ENCODE peak calls at places on chromosome 11, in seven cellular contexts. D is breast epithelium, R is sigmoid colon, T is fibroblast of lung, I is mammary epithelial cell, L is cardiac fibroblast, X is cardiac muscle cell. E is an unnamed sample.
A peak's percentile ranks its signal among the peaks of the same experiment; 100 is the strongest.

GRCh38 chr11:65206441-65206841 is 24.7 kb downstream of the CAPN1 start:
- DNase-seq in D (no peak), R (peak; percentile 54), T (no peak), I (no peak), L (no peak), X (no peak), E (no peak)

GRCh38 chr11:13503393-13503792 is 7.6 kb upstream of the PTH start:
- DNase-seq in D (no peak), R (no peak), T (no peak), I (no peak), L (no peak), X (no peak), E (no peak)

GRCh38 chr11:117535870-117536411 is 208.3 kb downstream of the CEP164 start:
- DNase-seq in D (no peak), R (no peak), T (no peak), I (no peak), L (no peak), X (no peak), E (no peak)

GRCh38 chr11:122207921-122208764 is 92.1 kb upstream of the BLID start:
- DNase-seq in D (no peak), R (no peak), T (peak; percentile 88), I (no peak), L (peak; percentile 67), X (peak; percentile 32), E (no peak)

GRCh38 chr11:12693485-12694181 is 19.4 kb downstream of the TEAD1 start:
- DNase-seq in D (no peak), R (peak; percentile 84), T (peak; percentile 100), I (peak; percentile 99), L (peak; percentile 96), X (peak; percentile 96), E (peak; percentile 99)

GRCh38 chr11:130671801-130672700 is 223.6 kb downstream of the ADAMTS15 start:
- DNase-seq in D (peak; percentile 60), R (peak; percentile 92), T (peak; percentile 95), I (peak; percentile 61), L (peak; percentile 96), X (peak; percentile 91), E (peak; percentile 91)

GRCh38 chr11:77170107-77170506 is 42.1 kb downstream of the MYO7A start:
- DNase-seq in D (no peak), R (no peak), T (no peak), I (no peak), L (no peak), X (no peak), E (no peak)

GRCh38 chr11:128238521-128239222 is 348.7 kb downstream of the ETS1 start:
- DNase-seq in D (no peak), R (no peak), T (no peak), I (no peak), L (no peak), X (no peak), E (no peak)

GRCh38 chr11:77035580-77035979 is 1.4 kb downstream of the B3GNT6 start:
- DNase-seq in D (no peak), R (no peak), T (no peak), I (peak; percentile 55), L (no peak), X (no peak), E (no peak)

GRCh38 chr11:3824714-3825472 is 15.9 kb downstream of the RHOG start:
- DNase-seq in D (no peak), R (peak; percentile 73), T (peak; percentile 14), I (no peak), L (peak; percentile 45), X (peak; percentile 70), E (no peak)

GRCh38 chr11:64787526-64788320 is 9.4 kb upstream of the SF1 start:
- DNase-seq in D (peak; percentile 58), R (peak; percentile 83), T (peak; percentile 25), I (peak; percentile 25), L (peak; percentile 68), X (peak; percentile 65), E (no peak)

GRCh38 chr11:16598032-16598431 is 140.4 kb upstream of the C11orf58 start:
- DNase-seq in D (no peak), R (no peak), T (no peak), I (no peak), L (no peak), X (no peak), E (no peak)

GRCh38 chr11:114762437-114762836 is 84.1 kb downstream of the NXPE2 start:
- DNase-seq in D (peak; percentile 62), R (peak; percentile 80), T (peak; percentile 47), I (peak; percentile 20), L (peak; percentile 77), X (peak; percentile 75), E (peak; percentile 28)

GRCh38 chr11:110323786-110324185 is 27.4 kb upstream of the RDX start:
- DNase-seq in D (no peak), R (no peak), T (no peak), I (no peak), L (no peak), X (no peak), E (no peak)

GRCh38 chr11:18265949-18266348 is at the start of gene SAA1:
- DNase-seq in D (peak; percentile 57), R (no peak), T (no peak), I (peak; percentile 87), L (peak; percentile 5), X (peak; percentile 39), E (no peak)

GRCh38 chr11:94196363-94196762 is 67.7 kb downstream of the PANX1 start:
- DNase-seq in D (no peak), R (no peak), T (peak; percentile 25), I (peak; percentile 12), L (no peak), X (no peak), E (no peak)

GRCh38 chr11:34633990-34634725 is 13.3 kb downstream of the EHF start:
- DNase-seq in D (no peak), R (no peak), T (peak; percentile 45), I (peak; percentile 69), L (peak; percentile 53), X (peak; percentile 58), E (no peak)

GRCh38 chr11:17314232-17314547 is 37.4 kb upstream of the NCR3LG1 start:
- DNase-seq in D (no peak), R (no peak), T (peak; percentile 86), I (peak; percentile 91), L (peak; percentile 84), X (peak; percentile 78), E (peak; percentile 26)

DNA sequence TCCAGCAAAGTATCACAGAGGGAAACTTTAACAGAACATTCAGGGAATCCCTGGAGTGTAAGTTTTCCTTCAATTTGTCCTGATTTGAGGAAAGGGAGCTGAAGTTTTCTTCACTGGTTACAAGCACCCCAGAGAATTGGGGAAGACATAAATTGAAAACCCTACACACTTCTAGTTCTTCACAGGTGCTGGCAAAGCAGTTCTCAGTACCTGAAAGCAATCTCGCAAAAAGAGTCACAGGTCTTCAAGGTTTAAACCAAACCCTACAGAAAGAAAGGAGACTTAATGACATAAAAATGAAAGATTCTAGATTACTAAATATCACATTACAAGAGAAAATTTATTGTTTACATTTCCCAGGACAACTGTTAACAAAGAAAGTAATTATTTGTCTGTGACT is 44.3 kb downstream of the FANCF start:
- DNase-seq in D (no peak), R (no peak), T (no peak), I (no peak), L (no peak), X (no peak), E (no peak)
- H3K4me3 ChIP-seq in D (no peak overlapping the region), R (no peak overlapping the region), T (no peak overlapping the region), I (no peak overlapping the region), L (no peak overlapping the region), X (no peak overlapping the region), E (no peak overlapping the region)

GRCh38 chr11:72243173-72243566 is 806 bp downstream of the PHOX2A start:
- DNase-seq in D (peak; percentile 38), R (no peak), T (no peak), I (no peak), L (no peak), X (no peak), E (no peak)

GRCh38 chr11:72239849-72240460 is 4.0 kb downstream of the PHOX2A start:
- DNase-seq in D (no peak), R (peak; percentile 85), T (peak; percentile 11), I (no peak), L (peak; percentile 43), X (peak; percentile 55), E (no peak)

GRCh38 chr11:72240461-72241289 is 3.3 kb downstream of the PHOX2A start:
- DNase-seq in D (peak; percentile 45), R (peak; percentile 65), T (peak; percentile 17), I (no peak), L (no peak), X (peak; percentile 40), E (no peak)

GRCh38 chr11:72242141-72242540 is 1.8 kb downstream of the PHOX2A start:
- DNase-seq in D (peak; percentile 2), R (no peak), T (no peak), I (no peak), L (no peak), X (no peak), E (no peak)

DNA sequence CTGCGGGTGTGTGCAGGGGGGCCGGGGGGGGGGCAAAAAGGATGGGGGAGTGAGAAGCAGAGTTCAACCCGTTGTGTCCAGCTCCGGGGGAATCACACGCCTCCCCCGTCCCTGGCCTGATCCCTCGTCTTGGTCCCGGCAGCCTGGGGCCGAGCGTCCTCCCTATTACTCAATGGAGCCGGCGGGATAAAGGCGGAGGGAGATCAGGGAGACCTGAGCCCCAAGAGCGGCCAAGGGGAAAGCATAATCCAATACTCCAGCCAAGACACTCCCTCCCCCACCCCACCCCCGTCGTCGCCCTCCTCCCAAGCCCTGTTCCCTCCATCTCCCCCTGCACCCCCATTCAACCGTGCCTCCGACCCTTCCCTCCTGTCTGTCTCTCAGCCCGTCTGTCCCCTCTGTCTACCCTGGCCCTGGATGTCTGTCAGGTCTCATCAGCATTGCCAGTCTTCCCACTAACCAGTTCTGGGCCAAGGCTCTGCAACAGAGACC is 2.6 kb downstream of the PHOX2A start:
- DNase-seq in D (peak; percentile 42), R (peak; percentile 64), T (no peak), I (no peak), L (no peak), X (no peak), E (no peak)
- H3K4me3 ChIP-seq in D (no peak overlapping the region), R (no peak overlapping the region), T (no peak overlapping the region), I (no peak overlapping the region), L (no peak overlapping the region), X (no peak overlapping the region), E (no peak overlapping the region)

DNA sequence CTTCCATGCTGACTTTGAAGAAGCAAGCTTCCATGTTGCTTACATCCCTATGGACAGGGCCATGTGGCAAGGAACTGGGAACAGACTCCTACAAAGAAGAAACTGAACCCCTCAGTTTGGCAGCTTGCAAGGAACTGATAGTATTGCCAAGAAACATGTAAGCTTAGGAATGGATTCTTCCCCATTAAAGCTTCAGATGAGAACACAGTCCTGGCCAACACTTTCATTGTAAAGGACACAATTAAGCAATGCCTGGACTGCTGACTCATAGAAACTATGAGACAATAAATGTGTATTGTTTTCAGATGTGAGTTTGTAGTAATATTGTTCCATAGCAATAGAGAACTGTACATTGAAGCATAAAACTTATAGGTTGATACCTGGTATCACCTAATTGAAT is 82.4 kb downstream of the AASDHPPT start:
- DNase-seq in D (no peak), R (no peak), T (peak; percentile 6), I (peak; percentile 64), L (peak; percentile 68), X (peak; percentile 75), E (no peak)
- H3K4me3 ChIP-seq in D (no peak overlapping the region), R (no peak overlapping the region), T (no peak overlapping the region), I (no peak overlapping the region), L (no peak overlapping the region), X (no peak overlapping the region), E (no peak overlapping the region)

DNA sequence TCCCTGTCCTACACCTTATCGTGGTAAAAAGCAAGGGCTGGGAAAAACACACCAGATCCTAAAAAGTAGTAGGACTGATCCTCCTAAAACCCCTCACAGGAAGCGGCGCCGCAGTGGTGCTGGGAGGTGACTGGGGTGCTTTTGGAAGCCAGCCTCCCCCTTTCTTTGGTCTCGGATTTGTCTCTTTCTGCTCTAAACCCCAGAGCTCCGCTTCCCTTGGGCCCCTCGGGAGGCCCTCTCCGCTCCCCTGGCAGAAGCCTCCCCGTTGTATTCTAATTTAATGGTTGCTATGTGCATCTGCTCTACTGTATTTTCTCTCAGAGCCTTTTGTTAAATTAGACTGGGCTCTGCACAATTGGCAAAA is 587.8 kb downstream of the OPCML start:
- DNase-seq in D (no peak), R (no peak), T (no peak), I (no peak), L (no peak), X (no peak), E (no peak)
- H3K4me3 ChIP-seq in D (no peak overlapping the region), R (no peak overlapping the region), T (peak overlapping the region; percentile 46), I (no peak overlapping the region), L (no peak overlapping the region), X (peak overlapping the region; percentile 37), E (peak overlapping the region; percentile 37)

E was measured in astrocyte of the cerebellum.